ENCODE peak calls at places on chromosomes 11 and 22, in five cellular contexts. Y is PC-3; D is CD8-positive, alpha-beta T cell; I is mesenchymal stem cell; K is WERI-Rb-1. T is an unnamed sample.

GRCh38 chr11:120807414-120808150 is 216.3 kb upstream of the TBCEL start:
- DNase-seq in I (peak; percentile 93), K (no peak), Y (peak; percentile 95), D (no peak), T (peak; percentile 90)

GRCh38 chr22:44530106-44530505 is 32.1 kb upstream of the RTL6 start:
- DNase-seq in I (no peak), K (no peak), D (no peak), Y (no peak), T (no peak)

GRCh38 chr22:22461111-22461510 is 47.4 kb downstream of the ZNF280B start:
- DNase-seq in D (no peak), K (no peak), I (no peak), Y (no peak), T (no peak)

GRCh38 chr11:117449111-117449693 is 121.5 kb downstream of the CEP164 start:
- DNase-seq in K (no peak), Y (no peak), D (no peak), I (no peak), T (no peak)

GRCh38 chr11:32072872-32073661 is 17.8 kb upstream of the RCN1 start:
- DNase-seq in D (no peak), K (peak; percentile 75), Y (no peak), I (no peak), T (no peak)

GRCh38 chr11:44005076-44005800 is 42.5 kb upstream of the ACCSL start:
- DNase-seq in K (peak; percentile 30), D (no peak), Y (no peak), I (no peak), T (no peak)

GRCh38 chr22:35043932-35044319 is 22.0 kb upstream of the ISX start:
- DNase-seq in D (no peak), Y (no peak), K (no peak), I (no peak), T (no peak)

GRCh38 chr11:76668362-76669155 is 2.0 kb downstream of the LRRC32 start:
- DNase-seq in D (no peak), I (no peak), K (no peak), Y (no peak), T (no peak)

GRCh38 chr11:36222755-36223635 is 66.2 kb downstream of the COMMD9 start:
- DNase-seq in Y (no peak), K (no peak), D (no peak), I (peak; percentile 83), T (no peak)

GRCh38 chr22:47307326-47307725 is 544.9 kb downstream of the TBC1D22A start:
- DNase-seq in I (no peak), D (no peak), Y (peak; percentile 51), K (no peak), T (peak; percentile 33)

GRCh38 chr22:22938672-22939536 is 51.3 kb downstream of the IGLL5 start:
- DNase-seq in K (no peak), I (no peak), D (no peak), Y (no peak), T (no peak)

GRCh38 chr22:44882226-44882905 is 127.4 kb downstream of the PHF21B start:
- DNase-seq in I (no peak), K (no peak), Y (no peak), D (no peak), T (no peak)

GRCh38 chr11:76791861-76792260 is 8.7 kb downstream of the TSKU start:
- DNase-seq in I (peak; percentile 52), K (no peak), D (no peak), Y (peak; percentile 58), T (peak; percentile 53)

GRCh38 chr22:33666661-33667619 is 253.3 kb downstream of the LARGE1 start:
- DNase-seq in D (no peak), I (no peak), K (no peak), Y (no peak), T (no peak)

GRCh38 chr11:9169595-9170295 is 78.3 kb upstream of the SCUBE2 start:
- DNase-seq in K (no peak), I (peak; percentile 32), D (no peak), Y (no peak), T (no peak)

GRCh38 chr11:118277312-118277711 is 13.2 kb upstream of the MPZL2 start:
- DNase-seq in Y (peak; percentile 93), K (no peak), I (no peak), D (no peak), T (peak; percentile 43)

GRCh38 chr11:8098361-8098760 is 17.4 kb downstream of the TUB start:
- DNase-seq in Y (peak; percentile 19), K (peak; percentile 72), I (no peak), D (no peak), T (peak; percentile 35)

GRCh38 chr11:130763087-130763980 is 152.9 kb downstream of the SNX19 start:
- DNase-seq in I (no peak), Y (no peak), K (no peak), D (no peak), T (no peak)

GRCh38 chr11:39741066-39741465 is 1718.4 kb downstream of the LRRC4C start:
- DNase-seq in D (no peak), Y (peak; percentile 67), I (peak; percentile 14), K (no peak), T (peak; percentile 19)

DNA sequence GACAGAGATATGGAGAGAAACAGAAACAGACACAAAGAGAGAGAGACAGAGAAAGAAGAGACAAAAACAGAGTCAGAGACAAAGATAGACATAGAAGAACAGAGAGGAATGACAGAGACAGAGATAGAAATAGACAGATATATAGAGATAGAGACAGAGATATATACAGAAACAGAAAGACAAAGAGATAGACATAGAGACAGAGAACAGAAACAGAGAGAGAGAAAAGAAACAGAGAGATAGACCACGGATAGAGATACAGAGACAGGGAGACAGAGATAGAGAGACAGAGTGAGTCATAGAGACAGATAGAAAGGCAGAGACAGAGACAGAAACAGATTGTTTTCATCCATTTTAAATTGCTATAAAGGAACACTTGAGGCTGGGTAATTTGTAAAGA is 12.3 kb upstream of the MPEG1 start:
- DNase-seq in I (no peak), Y (no peak), D (no peak), K (no peak), T (no peak)
- H3K4me3 ChIP-seq in I (no peak overlapping the region), Y (no peak overlapping the region), D (no peak overlapping the region), K (no peak overlapping the region), T (no peak overlapping the region)

DNA sequence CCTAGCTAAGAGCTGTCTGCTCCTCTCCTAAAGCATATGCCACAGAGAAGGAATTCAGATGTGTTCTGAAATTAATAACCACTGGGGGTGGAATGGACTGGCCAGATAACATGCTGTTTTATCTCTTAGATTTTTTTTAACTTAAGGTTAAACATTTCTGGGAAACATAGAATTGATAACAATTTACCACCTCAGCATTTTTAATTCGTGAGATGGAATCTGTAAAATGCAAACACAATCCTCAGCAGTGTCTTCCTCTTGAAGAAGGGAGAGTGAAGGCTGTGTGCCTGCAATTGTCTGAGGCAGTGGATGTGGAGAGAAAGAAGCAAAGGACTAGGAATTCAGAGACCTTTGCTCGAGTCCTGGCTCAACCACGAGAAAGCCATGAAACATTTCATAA is at the start of gene SLC5A12:
- DNase-seq in D (no peak), I (no peak), Y (no peak), K (no peak), T (no peak)
- H3K36me3 ChIP-seq in D (no peaks in the 10 kb centered on the region), I (no peaks in the 10 kb centered on the region), Y (no peaks in the 10 kb centered on the region), K (no peaks in the 10 kb centered on the region), T (no peaks in the 10 kb centered on the region)

DNA sequence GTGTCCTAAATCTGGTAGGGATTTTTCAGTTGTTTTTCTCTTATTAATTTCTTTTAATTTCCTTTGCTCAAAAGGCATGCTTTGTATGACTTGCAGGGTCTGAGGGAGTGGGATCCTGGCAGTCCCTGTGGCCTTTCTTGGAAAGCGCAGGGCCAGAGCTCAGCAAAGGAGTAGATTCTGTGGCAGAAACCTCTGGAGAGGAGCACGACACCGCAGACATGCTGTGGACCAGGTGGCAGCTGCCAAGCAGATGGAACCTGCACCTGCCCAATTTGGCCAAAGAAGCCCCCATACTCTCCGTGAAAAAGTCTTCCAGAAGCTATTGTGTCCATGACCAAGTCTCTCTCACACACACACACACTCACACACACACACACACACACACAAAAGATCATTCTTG is 78.9 kb upstream of the FGF3 start:
- DNase-seq in Y (no peak), D (no peak), I (no peak), K (no peak), T (no peak)
- H3K27me3 ChIP-seq in Y (no peaks in the 10 kb centered on the region), D (no peaks in the 10 kb centered on the region), I (peaks cover 28% of the 10 kb centered on the region), K (no peaks in the 10 kb centered on the region), T (no peaks in the 10 kb centered on the region)

GRCh38 chr11:67117667-67118058 is 1.4 kb upstream of the KDM2A start:
- DNase-seq in Y (no peak), K (peak; percentile 43), I (no peak), D (peak; percentile 27), T (no peak)
- H3K4me3 ChIP-seq in Y (no peak overlapping the region), K (peak overlapping the region; percentile 63), I (peak overlapping the region; percentile 59), D (peak overlapping the region; percentile 22), T (no peak overlapping the region)

GRCh38 chr11:111727431-111727830 is 38.8 kb downstream of the PPP2R1B start:
- DNase-seq in D (no peak), K (no peak), Y (no peak), I (no peak), T (no peak)
- H3K36me3 ChIP-seq in D (peaks cover 9% of the 10 kb centered on the region), K (peaks cover 34% of the 10 kb centered on the region), Y (peaks cover 7% of the 10 kb centered on the region), I (peaks cover 49% of the 10 kb centered on the region), T (peaks cover 36% of the 10 kb centered on the region)

GRCh38 chr11:34381775-34382174 is 24.0 kb upstream of the ABTB2 start:
- DNase-seq in Y (no peak), K (no peak), D (no peak), I (no peak), T (no peak)

GRCh38 chr11:34387653-34388052 is 29.8 kb upstream of the ABTB2 start:
- DNase-seq in K (no peak), Y (no peak), D (no peak), I (no peak), T (no peak)
- H3K27me3 ChIP-seq in K (no peaks in the 10 kb centered on the region), Y (no peaks in the 10 kb centered on the region), D (no peaks in the 10 kb centered on the region), I (no peaks in the 10 kb centered on the region), T (no peaks in the 10 kb centered on the region)

T was measured in MG63.